ENCODE peak calls at places on chromosomes 7 and 10, in four cellular contexts. F is SW480, D is amniotic stem cell, W is fibroblast of the conjunctiva. Y is an unnamed sample.

GRCh38 chr7:140036224-140036651 is 26.5 kb downstream of the PARP12 start:
- DNase-seq in F (no peak), D (no peak), W (no peak), Y (no peak)

GRCh38 chr10:55989188-55989587 is 371.9 kb downstream of the ZWINT start:
- DNase-seq in F (no peak), D (no peak), W (no peak), Y (no peak)

GRCh38 chr7:38451840-38452239 is 178.4 kb upstream of the TARP start:
- DNase-seq in F (peak; percentile 49), D (peak; percentile 19), W (peak; percentile 34), Y (peak; percentile 76)

GRCh38 chr10:88219753-88220152 is 356.3 kb downstream of the PTEN start:
- DNase-seq in F (no peak), D (no peak), W (no peak), Y (no peak)

GRCh38 chr10:51137741-51138529 is 63.6 kb downstream of the PRKG1 start:
- DNase-seq in F (no peak), D (no peak), W (no peak), Y (peak; percentile 13)

GRCh38 chr10:129912161-129912917 is 51.7 kb downstream of the EBF3 start:
- DNase-seq in F (no peak), D (no peak), W (peak; percentile 62), Y (no peak)

GRCh38 chr10:57786850-57787750 is 480.6 kb downstream of the IPMK start:
- DNase-seq in F (no peak), D (no peak), W (no peak), Y (no peak)

GRCh38 chr7:76513817-76514799 is 3.8 kb downstream of the UPK3B start:
- DNase-seq in F (no peak), D (no peak), W (no peak), Y (no peak)

GRCh38 chr10:104391969-104392296 is 38.3 kb downstream of the CFAP58 start:
- DNase-seq in F (no peak), D (no peak), W (no peak), Y (no peak)

GRCh38 chr7:128108641-128109423 is 77.6 kb upstream of the LRRC4 start:
- DNase-seq in F (no peak), D (no peak), W (no peak), Y (no peak)

GRCh38 chr7:108055541-108056135 is 52.7 kb upstream of the LAMB1 start:
- DNase-seq in F (no peak), D (no peak), W (no peak), Y (no peak)

GRCh38 chr7:105487559-105488218 is 34.4 kb downstream of the PUS7 start:
- DNase-seq in F (peak; percentile 44), D (peak; percentile 57), W (peak; percentile 67), Y (peak; percentile 43)

Y was measured in SK-MEL-5.